ENCODE peak calls at places on chromosomes 6 and 20, in eight cellular contexts. One of them, this sample, is unnamed.

GRCh38 chr20:53594068-53595017 is 704 bp upstream of the ZNF217 start:
- DNase-seq in stimulated activated CD8-positive, alpha-beta memory T cell treated with anti-CD3 and anti-CD28 coated beads, Interleukin-12 subunit alpha, Interleukin-12 subunit beta, amount 100 ng/mL, for 1 hour: peak
- DNase-seq in psoas muscle: peak
- DNase-seq in AG10803: peak
- DNase-seq in choroid plexus epithelial cell: peak
- DNase-seq in iris pigment epithelial cell: peak
- DNase-seq in stimulated activated CD4-positive, alpha-beta T cell treated with anti-CD3 and anti-CD28 coated beads, Interleukin-2, amount 100 ng/mL, for 48 hours: peak
- DNase-seq in NCI-H2029: peak
- DNase-seq in this sample: peak

GRCh38 chr6:31763617-31763940 is 1.1 kb downstream of the SAPCD1 start:
- DNase-seq in NCI-H2029: no peak
- DNase-seq in iris pigment epithelial cell: peak
- DNase-seq in choroid plexus epithelial cell: no peak
- DNase-seq in AG10803: peak
- DNase-seq in psoas muscle: no peak
- DNase-seq in stimulated activated CD4-positive, alpha-beta T cell treated with anti-CD3 and anti-CD28 coated beads, Interleukin-2, amount 100 ng/mL, for 48 hours: no peak
- DNase-seq in stimulated activated CD8-positive, alpha-beta memory T cell treated with anti-CD3 and anti-CD28 coated beads, Interleukin-12 subunit alpha, Interleukin-12 subunit beta, amount 100 ng/mL, for 1 hour: no peak
- DNase-seq in this sample: no peak

GRCh38 chr6:90435207-90435899 is 138.7 kb upstream of the BACH2 start:
- DNase-seq in psoas muscle: no peak
- DNase-seq in choroid plexus epithelial cell: no peak
- DNase-seq in iris pigment epithelial cell: no peak
- DNase-seq in AG10803: no peak
- DNase-seq in stimulated activated CD8-positive, alpha-beta memory T cell treated with anti-CD3 and anti-CD28 coated beads, Interleukin-12 subunit alpha, Interleukin-12 subunit beta, amount 100 ng/mL, for 1 hour: no peak
- DNase-seq in NCI-H2029: no peak
- DNase-seq in stimulated activated CD4-positive, alpha-beta T cell treated with anti-CD3 and anti-CD28 coated beads, Interleukin-2, amount 100 ng/mL, for 48 hours: no peak
- DNase-seq in this sample: no peak

GRCh38 chr6:44113396-44113795 is 13.9 kb downstream of the MRPL14 start:
- DNase-seq in AG10803: no peak
- DNase-seq in choroid plexus epithelial cell: peak
- DNase-seq in iris pigment epithelial cell: no peak
- DNase-seq in stimulated activated CD8-positive, alpha-beta memory T cell treated with anti-CD3 and anti-CD28 coated beads, Interleukin-12 subunit alpha, Interleukin-12 subunit beta, amount 100 ng/mL, for 1 hour: no peak
- DNase-seq in stimulated activated CD4-positive, alpha-beta T cell treated with anti-CD3 and anti-CD28 coated beads, Interleukin-2, amount 100 ng/mL, for 48 hours: no peak
- DNase-seq in psoas muscle: no peak
- DNase-seq in NCI-H2029: no peak
- DNase-seq in this sample: no peak

GRCh38 chr6:166809721-166810120 is 146.6 kb downstream of the RNASET2 start:
- DNase-seq in iris pigment epithelial cell: no peak
- DNase-seq in AG10803: no peak
- DNase-seq in psoas muscle: no peak
- DNase-seq in choroid plexus epithelial cell: no peak
- DNase-seq in stimulated activated CD4-positive, alpha-beta T cell treated with anti-CD3 and anti-CD28 coated beads, Interleukin-2, amount 100 ng/mL, for 48 hours: no peak
- DNase-seq in NCI-H2029: no peak
- DNase-seq in stimulated activated CD8-positive, alpha-beta memory T cell treated with anti-CD3 and anti-CD28 coated beads, Interleukin-12 subunit alpha, Interleukin-12 subunit beta, amount 100 ng/mL, for 1 hour: no peak
- DNase-seq in this sample: no peak

GRCh38 chr20:35700625-35701148 is 1.5 kb downstream of the ROMO1 start:
- DNase-seq in iris pigment epithelial cell: no peak
- DNase-seq in AG10803: no peak
- DNase-seq in stimulated activated CD4-positive, alpha-beta T cell treated with anti-CD3 and anti-CD28 coated beads, Interleukin-2, amount 100 ng/mL, for 48 hours: no peak
- DNase-seq in choroid plexus epithelial cell: no peak
- DNase-seq in NCI-H2029: no peak
- DNase-seq in psoas muscle: no peak
- DNase-seq in stimulated activated CD8-positive, alpha-beta memory T cell treated with anti-CD3 and anti-CD28 coated beads, Interleukin-12 subunit alpha, Interleukin-12 subunit beta, amount 100 ng/mL, for 1 hour: no peak
- DNase-seq in this sample: no peak

GRCh38 chr6:159390384-159390783 is 221.2 kb downstream of the FNDC1 start:
- DNase-seq in psoas muscle: peak
- DNase-seq in stimulated activated CD8-positive, alpha-beta memory T cell treated with anti-CD3 and anti-CD28 coated beads, Interleukin-12 subunit alpha, Interleukin-12 subunit beta, amount 100 ng/mL, for 1 hour: no peak
- DNase-seq in iris pigment epithelial cell: no peak
- DNase-seq in AG10803: peak
- DNase-seq in choroid plexus epithelial cell: no peak
- DNase-seq in NCI-H2029: no peak
- DNase-seq in stimulated activated CD4-positive, alpha-beta T cell treated with anti-CD3 and anti-CD28 coated beads, Interleukin-2, amount 100 ng/mL, for 48 hours: no peak
- DNase-seq in this sample: no peak

GRCh38 chr20:1844723-1845523 is 50.3 kb upstream of the SIRPA start:
- DNase-seq in stimulated activated CD4-positive, alpha-beta T cell treated with anti-CD3 and anti-CD28 coated beads, Interleukin-2, amount 100 ng/mL, for 48 hours: peak
- DNase-seq in NCI-H2029: no peak
- DNase-seq in AG10803: peak
- DNase-seq in iris pigment epithelial cell: peak
- DNase-seq in choroid plexus epithelial cell: peak
- DNase-seq in stimulated activated CD8-positive, alpha-beta memory T cell treated with anti-CD3 and anti-CD28 coated beads, Interleukin-12 subunit alpha, Interleukin-12 subunit beta, amount 100 ng/mL, for 1 hour: no peak
- DNase-seq in psoas muscle: peak
- DNase-seq in this sample: peak

GRCh38 chr6:157699777-157700636 is 123.0 kb upstream of the SNX9 start:
- DNase-seq in stimulated activated CD8-positive, alpha-beta memory T cell treated with anti-CD3 and anti-CD28 coated beads, Interleukin-12 subunit alpha, Interleukin-12 subunit beta, amount 100 ng/mL, for 1 hour: no peak
- DNase-seq in stimulated activated CD4-positive, alpha-beta T cell treated with anti-CD3 and anti-CD28 coated beads, Interleukin-2, amount 100 ng/mL, for 48 hours: no peak
- DNase-seq in choroid plexus epithelial cell: no peak
- DNase-seq in NCI-H2029: no peak
- DNase-seq in AG10803: no peak
- DNase-seq in iris pigment epithelial cell: no peak
- DNase-seq in psoas muscle: no peak
- DNase-seq in this sample: no peak

GRCh38 chr20:51549474-51549873 is 7.0 kb upstream of the NFATC2 start:
- DNase-seq in iris pigment epithelial cell: no peak
- DNase-seq in stimulated activated CD4-positive, alpha-beta T cell treated with anti-CD3 and anti-CD28 coated beads, Interleukin-2, amount 100 ng/mL, for 48 hours: no peak
- DNase-seq in psoas muscle: no peak
- DNase-seq in NCI-H2029: no peak
- DNase-seq in choroid plexus epithelial cell: no peak
- DNase-seq in AG10803: no peak
- DNase-seq in stimulated activated CD8-positive, alpha-beta memory T cell treated with anti-CD3 and anti-CD28 coated beads, Interleukin-12 subunit alpha, Interleukin-12 subunit beta, amount 100 ng/mL, for 1 hour: no peak
- DNase-seq in this sample: no peak

GRCh38 chr20:43926691-43927090 is 12.0 kb downstream of the TOX2 start:
- DNase-seq in iris pigment epithelial cell: no peak
- DNase-seq in NCI-H2029: no peak
- DNase-seq in AG10803: no peak
- DNase-seq in choroid plexus epithelial cell: no peak
- DNase-seq in stimulated activated CD8-positive, alpha-beta memory T cell treated with anti-CD3 and anti-CD28 coated beads, Interleukin-12 subunit alpha, Interleukin-12 subunit beta, amount 100 ng/mL, for 1 hour: no peak
- DNase-seq in psoas muscle: no peak
- DNase-seq in stimulated activated CD4-positive, alpha-beta T cell treated with anti-CD3 and anti-CD28 coated beads, Interleukin-2, amount 100 ng/mL, for 48 hours: no peak
- DNase-seq in this sample: no peak

GRCh38 chr6:43698584-43699349 is 11.2 kb upstream of the MRPS18A start:
- DNase-seq in NCI-H2029: peak
- DNase-seq in stimulated activated CD4-positive, alpha-beta T cell treated with anti-CD3 and anti-CD28 coated beads, Interleukin-2, amount 100 ng/mL, for 48 hours: no peak
- DNase-seq in psoas muscle: peak
- DNase-seq in choroid plexus epithelial cell: peak
- DNase-seq in stimulated activated CD8-positive, alpha-beta memory T cell treated with anti-CD3 and anti-CD28 coated beads, Interleukin-12 subunit alpha, Interleukin-12 subunit beta, amount 100 ng/mL, for 1 hour: no peak
- DNase-seq in iris pigment epithelial cell: peak
- DNase-seq in AG10803: peak
- DNase-seq in this sample: no peak

GRCh38 chr20:46051556-46052323 is 22.7 kb downstream of the SLC12A5 start:
- DNase-seq in stimulated activated CD8-positive, alpha-beta memory T cell treated with anti-CD3 and anti-CD28 coated beads, Interleukin-12 subunit alpha, Interleukin-12 subunit beta, amount 100 ng/mL, for 1 hour: no peak
- DNase-seq in psoas muscle: no peak
- DNase-seq in stimulated activated CD4-positive, alpha-beta T cell treated with anti-CD3 and anti-CD28 coated beads, Interleukin-2, amount 100 ng/mL, for 48 hours: no peak
- DNase-seq in AG10803: no peak
- DNase-seq in NCI-H2029: peak
- DNase-seq in choroid plexus epithelial cell: no peak
- DNase-seq in iris pigment epithelial cell: no peak
- DNase-seq in this sample: no peak

GRCh38 chr20:55079917-55080316 is 604.5 kb downstream of the DOK5 start:
- DNase-seq in psoas muscle: no peak
- DNase-seq in AG10803: no peak
- DNase-seq in stimulated activated CD8-positive, alpha-beta memory T cell treated with anti-CD3 and anti-CD28 coated beads, Interleukin-12 subunit alpha, Interleukin-12 subunit beta, amount 100 ng/mL, for 1 hour: no peak
- DNase-seq in iris pigment epithelial cell: no peak
- DNase-seq in choroid plexus epithelial cell: no peak
- DNase-seq in NCI-H2029: no peak
- DNase-seq in stimulated activated CD4-positive, alpha-beta T cell treated with anti-CD3 and anti-CD28 coated beads, Interleukin-2, amount 100 ng/mL, for 48 hours: no peak
- DNase-seq in this sample: no peak

GRCh38 chr20:48823476-48823875 is 4.3 kb downstream of the PREX1 start:
- DNase-seq in choroid plexus epithelial cell: no peak
- DNase-seq in iris pigment epithelial cell: no peak
- DNase-seq in psoas muscle: no peak
- DNase-seq in NCI-H2029: no peak
- DNase-seq in stimulated activated CD4-positive, alpha-beta T cell treated with anti-CD3 and anti-CD28 coated beads, Interleukin-2, amount 100 ng/mL, for 48 hours: no peak
- DNase-seq in stimulated activated CD8-positive, alpha-beta memory T cell treated with anti-CD3 and anti-CD28 coated beads, Interleukin-12 subunit alpha, Interleukin-12 subunit beta, amount 100 ng/mL, for 1 hour: no peak
- DNase-seq in AG10803: no peak
- DNase-seq in this sample: no peak

GRCh38 chr6:111771084-111771411 is 102.2 kb downstream of the FYN start:
- DNase-seq in NCI-H2029: no peak
- DNase-seq in stimulated activated CD8-positive, alpha-beta memory T cell treated with anti-CD3 and anti-CD28 coated beads, Interleukin-12 subunit alpha, Interleukin-12 subunit beta, amount 100 ng/mL, for 1 hour: no peak
- DNase-seq in iris pigment epithelial cell: no peak
- DNase-seq in psoas muscle: no peak
- DNase-seq in AG10803: no peak
- DNase-seq in stimulated activated CD4-positive, alpha-beta T cell treated with anti-CD3 and anti-CD28 coated beads, Interleukin-2, amount 100 ng/mL, for 48 hours: no peak
- DNase-seq in choroid plexus epithelial cell: no peak
- DNase-seq in this sample: no peak

GRCh38 chr6:34476462-34476861 is 10.6 kb downstream of the PACSIN1 start:
- DNase-seq in stimulated activated CD4-positive, alpha-beta T cell treated with anti-CD3 and anti-CD28 coated beads, Interleukin-2, amount 100 ng/mL, for 48 hours: no peak
- DNase-seq in iris pigment epithelial cell: no peak
- DNase-seq in choroid plexus epithelial cell: no peak
- DNase-seq in NCI-H2029: no peak
- DNase-seq in psoas muscle: no peak
- DNase-seq in stimulated activated CD8-positive, alpha-beta memory T cell treated with anti-CD3 and anti-CD28 coated beads, Interleukin-12 subunit alpha, Interleukin-12 subunit beta, amount 100 ng/mL, for 1 hour: no peak
- DNase-seq in AG10803: no peak
- DNase-seq in this sample: no peak

GRCh38 chr6:36717871-36718540 is 20.4 kb downstream of the RAB44 start:
- DNase-seq in choroid plexus epithelial cell: no peak
- DNase-seq in stimulated activated CD8-positive, alpha-beta memory T cell treated with anti-CD3 and anti-CD28 coated beads, Interleukin-12 subunit alpha, Interleukin-12 subunit beta, amount 100 ng/mL, for 1 hour: no peak
- DNase-seq in psoas muscle: no peak
- DNase-seq in AG10803: no peak
- DNase-seq in stimulated activated CD4-positive, alpha-beta T cell treated with anti-CD3 and anti-CD28 coated beads, Interleukin-2, amount 100 ng/mL, for 48 hours: no peak
- DNase-seq in NCI-H2029: no peak
- DNase-seq in iris pigment epithelial cell: no peak
- DNase-seq in this sample: no peak

GRCh38 chr6:166987448-166987847 is 11.7 kb upstream of the CEP43 start:
- DNase-seq in stimulated activated CD8-positive, alpha-beta memory T cell treated with anti-CD3 and anti-CD28 coated beads, Interleukin-12 subunit alpha, Interleukin-12 subunit beta, amount 100 ng/mL, for 1 hour: no peak
- DNase-seq in iris pigment epithelial cell: no peak
- DNase-seq in stimulated activated CD4-positive, alpha-beta T cell treated with anti-CD3 and anti-CD28 coated beads, Interleukin-2, amount 100 ng/mL, for 48 hours: no peak
- DNase-seq in NCI-H2029: no peak
- DNase-seq in AG10803: no peak
- DNase-seq in psoas muscle: no peak
- DNase-seq in choroid plexus epithelial cell: no peak
- DNase-seq in this sample: no peak

GRCh38 chr6:121886223-121886830 is 450.9 kb downstream of the GJA1 start:
- DNase-seq in iris pigment epithelial cell: peak
- DNase-seq in NCI-H2029: no peak
- DNase-seq in stimulated activated CD8-positive, alpha-beta memory T cell treated with anti-CD3 and anti-CD28 coated beads, Interleukin-12 subunit alpha, Interleukin-12 subunit beta, amount 100 ng/mL, for 1 hour: no peak
- DNase-seq in AG10803: peak
- DNase-seq in psoas muscle: no peak
- DNase-seq in choroid plexus epithelial cell: peak
- DNase-seq in stimulated activated CD4-positive, alpha-beta T cell treated with anti-CD3 and anti-CD28 coated beads, Interleukin-2, amount 100 ng/mL, for 48 hours: no peak
- DNase-seq in this sample: no peak

GRCh38 chr6:113539202-113539601 is 317.9 kb upstream of the MARCKS start:
- DNase-seq in stimulated activated CD8-positive, alpha-beta memory T cell treated with anti-CD3 and anti-CD28 coated beads, Interleukin-12 subunit alpha, Interleukin-12 subunit beta, amount 100 ng/mL, for 1 hour: no peak
- DNase-seq in iris pigment epithelial cell: peak
- DNase-seq in choroid plexus epithelial cell: peak
- DNase-seq in NCI-H2029: no peak
- DNase-seq in stimulated activated CD4-positive, alpha-beta T cell treated with anti-CD3 and anti-CD28 coated beads, Interleukin-2, amount 100 ng/mL, for 48 hours: no peak
- DNase-seq in AG10803: no peak
- DNase-seq in psoas muscle: no peak
- DNase-seq in this sample: no peak

GRCh38 chr6:149457316-149457884 is 27.4 kb downstream of the ZC3H12D start:
- DNase-seq in stimulated activated CD8-positive, alpha-beta memory T cell treated with anti-CD3 and anti-CD28 coated beads, Interleukin-12 subunit alpha, Interleukin-12 subunit beta, amount 100 ng/mL, for 1 hour: no peak
- DNase-seq in choroid plexus epithelial cell: peak
- DNase-seq in AG10803: no peak
- DNase-seq in NCI-H2029: peak
- DNase-seq in stimulated activated CD4-positive, alpha-beta T cell treated with anti-CD3 and anti-CD28 coated beads, Interleukin-2, amount 100 ng/mL, for 48 hours: no peak
- DNase-seq in iris pigment epithelial cell: peak
- DNase-seq in psoas muscle: no peak
- DNase-seq in this sample: no peak

GRCh38 chr20:3760980-3761379 is 6.6 kb downstream of the ADISSP start:
- DNase-seq in NCI-H2029: no peak
- DNase-seq in iris pigment epithelial cell: no peak
- DNase-seq in stimulated activated CD8-positive, alpha-beta memory T cell treated with anti-CD3 and anti-CD28 coated beads, Interleukin-12 subunit alpha, Interleukin-12 subunit beta, amount 100 ng/mL, for 1 hour: no peak
- DNase-seq in AG10803: no peak
- DNase-seq in choroid plexus epithelial cell: no peak
- DNase-seq in psoas muscle: no peak
- DNase-seq in stimulated activated CD4-positive, alpha-beta T cell treated with anti-CD3 and anti-CD28 coated beads, Interleukin-2, amount 100 ng/mL, for 48 hours: no peak
- DNase-seq in this sample: no peak

GRCh38 chr6:5302220-5302946 is 41.1 kb downstream of the FARS2 start:
- DNase-seq in NCI-H2029: no peak
- DNase-seq in psoas muscle: no peak
- DNase-seq in stimulated activated CD8-positive, alpha-beta memory T cell treated with anti-CD3 and anti-CD28 coated beads, Interleukin-12 subunit alpha, Interleukin-12 subunit beta, amount 100 ng/mL, for 1 hour: no peak
- DNase-seq in choroid plexus epithelial cell: peak
- DNase-seq in stimulated activated CD4-positive, alpha-beta T cell treated with anti-CD3 and anti-CD28 coated beads, Interleukin-2, amount 100 ng/mL, for 48 hours: peak
- DNase-seq in iris pigment epithelial cell: no peak
- DNase-seq in AG10803: no peak
- DNase-seq in this sample: no peak

GRCh38 chr20:40532103-40532502 is 156.9 kb downstream of the MAFB start:
- DNase-seq in psoas muscle: no peak
- DNase-seq in choroid plexus epithelial cell: peak
- DNase-seq in iris pigment epithelial cell: peak
- DNase-seq in stimulated activated CD8-positive, alpha-beta memory T cell treated with anti-CD3 and anti-CD28 coated beads, Interleukin-12 subunit alpha, Interleukin-12 subunit beta, amount 100 ng/mL, for 1 hour: no peak
- DNase-seq in stimulated activated CD4-positive, alpha-beta T cell treated with anti-CD3 and anti-CD28 coated beads, Interleukin-2, amount 100 ng/mL, for 48 hours: peak
- DNase-seq in NCI-H2029: no peak
- DNase-seq in AG10803: no peak
- DNase-seq in this sample: peak

GRCh38 chr20:51752343-51752951 is 15.7 kb downstream of the ATP9A start:
- DNase-seq in stimulated activated CD8-positive, alpha-beta memory T cell treated with anti-CD3 and anti-CD28 coated beads, Interleukin-12 subunit alpha, Interleukin-12 subunit beta, amount 100 ng/mL, for 1 hour: no peak
- DNase-seq in iris pigment epithelial cell: peak
- DNase-seq in stimulated activated CD4-positive, alpha-beta T cell treated with anti-CD3 and anti-CD28 coated beads, Interleukin-2, amount 100 ng/mL, for 48 hours: no peak
- DNase-seq in psoas muscle: no peak
- DNase-seq in AG10803: peak
- DNase-seq in choroid plexus epithelial cell: peak
- DNase-seq in NCI-H2029: no peak
- DNase-seq in this sample: no peak

GRCh38 chr20:63699466-63700198 is 3.2 kb downstream of the TNFRSF6B start:
- DNase-seq in stimulated activated CD8-positive, alpha-beta memory T cell treated with anti-CD3 and anti-CD28 coated beads, Interleukin-12 subunit alpha, Interleukin-12 subunit beta, amount 100 ng/mL, for 1 hour: no peak
- DNase-seq in NCI-H2029: no peak
- DNase-seq in psoas muscle: peak
- DNase-seq in stimulated activated CD4-positive, alpha-beta T cell treated with anti-CD3 and anti-CD28 coated beads, Interleukin-2, amount 100 ng/mL, for 48 hours: no peak
- DNase-seq in choroid plexus epithelial cell: no peak
- DNase-seq in AG10803: no peak
- DNase-seq in iris pigment epithelial cell: no peak
- DNase-seq in this sample: no peak

GRCh38 chr6:42693725-42694323 is 28.6 kb downstream of the PRPH2 start:
- DNase-seq in stimulated activated CD4-positive, alpha-beta T cell treated with anti-CD3 and anti-CD28 coated beads, Interleukin-2, amount 100 ng/mL, for 48 hours: no peak
- DNase-seq in AG10803: peak
- DNase-seq in choroid plexus epithelial cell: no peak
- DNase-seq in NCI-H2029: no peak
- DNase-seq in psoas muscle: no peak
- DNase-seq in iris pigment epithelial cell: no peak
- DNase-seq in stimulated activated CD8-positive, alpha-beta memory T cell treated with anti-CD3 and anti-CD28 coated beads, Interleukin-12 subunit alpha, Interleukin-12 subunit beta, amount 100 ng/mL, for 1 hour: no peak
- DNase-seq in this sample: no peak

GRCh38 chr20:59291740-59292139 is 8.7 kb upstream of the EDN3 start:
- DNase-seq in stimulated activated CD4-positive, alpha-beta T cell treated with anti-CD3 and anti-CD28 coated beads, Interleukin-2, amount 100 ng/mL, for 48 hours: no peak
- DNase-seq in AG10803: no peak
- DNase-seq in choroid plexus epithelial cell: no peak
- DNase-seq in iris pigment epithelial cell: no peak
- DNase-seq in stimulated activated CD8-positive, alpha-beta memory T cell treated with anti-CD3 and anti-CD28 coated beads, Interleukin-12 subunit alpha, Interleukin-12 subunit beta, amount 100 ng/mL, for 1 hour: no peak
- DNase-seq in NCI-H2029: no peak
- DNase-seq in psoas muscle: no peak
- DNase-seq in this sample: no peak

GRCh38 chr20:36249450-36249849 is 13.2 kb downstream of the AAR2 start:
- DNase-seq in iris pigment epithelial cell: no peak
- DNase-seq in choroid plexus epithelial cell: no peak
- DNase-seq in stimulated activated CD4-positive, alpha-beta T cell treated with anti-CD3 and anti-CD28 coated beads, Interleukin-2, amount 100 ng/mL, for 48 hours: no peak
- DNase-seq in NCI-H2029: no peak
- DNase-seq in stimulated activated CD8-positive, alpha-beta memory T cell treated with anti-CD3 and anti-CD28 coated beads, Interleukin-12 subunit alpha, Interleukin-12 subunit beta, amount 100 ng/mL, for 1 hour: no peak
- DNase-seq in psoas muscle: no peak
- DNase-seq in AG10803: no peak
- DNase-seq in this sample: no peak

GRCh38 chr20:10670521-10671220 is 3.1 kb downstream of the JAG1 start:
- DNase-seq in iris pigment epithelial cell: peak
- DNase-seq in NCI-H2029: no peak
- DNase-seq in AG10803: no peak
- DNase-seq in stimulated activated CD8-positive, alpha-beta memory T cell treated with anti-CD3 and anti-CD28 coated beads, Interleukin-12 subunit alpha, Interleukin-12 subunit beta, amount 100 ng/mL, for 1 hour: no peak
- DNase-seq in choroid plexus epithelial cell: peak
- DNase-seq in stimulated activated CD4-positive, alpha-beta T cell treated with anti-CD3 and anti-CD28 coated beads, Interleukin-2, amount 100 ng/mL, for 48 hours: no peak
- DNase-seq in psoas muscle: no peak
- DNase-seq in this sample: no peak